ENCODE peak calls at places on chromosomes 5 and 9, in five cellular contexts. One of them, this sample, is unnamed.
A peak's percentile ranks its signal among the peaks of the same experiment; 100 is the strongest.

GRCh38 chr9:114309096-114309495 is 13.8 kb upstream of the ORM1 start:
- DNase-seq in body of pancreas: peak; percentile 7
- DNase-seq in astrocyte: no peak
- DNase-seq in mucosa of descending colon: no peak
- DNase-seq in choroid plexus epithelial cell: no peak
- DNase-seq in this sample: no peak

GRCh38 chr5:38465702-38466443 is 90.6 kb downstream of the LIFR start:
- DNase-seq in mucosa of descending colon: no peak
- DNase-seq in body of pancreas: no peak
- DNase-seq in choroid plexus epithelial cell: no peak
- DNase-seq in astrocyte: no peak
- DNase-seq in this sample: no peak

GRCh38 chr5:17185776-17186175 is 31.7 kb upstream of the BASP1 start:
- DNase-seq in choroid plexus epithelial cell: peak; percentile 97
- DNase-seq in mucosa of descending colon: no peak
- DNase-seq in body of pancreas: no peak
- DNase-seq in astrocyte: peak; percentile 92
- DNase-seq in this sample: no peak

GRCh38 chr9:6055213-6055612 is 39.8 kb upstream of the RANBP6 start:
- DNase-seq in choroid plexus epithelial cell: peak; percentile 98
- DNase-seq in body of pancreas: peak; percentile 53
- DNase-seq in mucosa of descending colon: no peak
- DNase-seq in astrocyte: peak; percentile 80
- DNase-seq in this sample: peak; percentile 77

GRCh38 chr9:841371-842209 is at the start of gene DMRT1:
- DNase-seq in mucosa of descending colon: no peak
- DNase-seq in body of pancreas: no peak
- DNase-seq in choroid plexus epithelial cell: no peak
- DNase-seq in astrocyte: no peak
- DNase-seq in this sample: no peak

GRCh38 chr5:72280655-72281069 is 39.4 kb downstream of the MRPS27 start:
- DNase-seq in body of pancreas: no peak
- DNase-seq in mucosa of descending colon: no peak
- DNase-seq in astrocyte: peak; percentile 43
- DNase-seq in choroid plexus epithelial cell: peak; percentile 85
- DNase-seq in this sample: no peak

GRCh38 chr5:158175664-158176507 is 316.9 kb upstream of the CLINT1 start:
- DNase-seq in body of pancreas: no peak
- DNase-seq in choroid plexus epithelial cell: no peak
- DNase-seq in astrocyte: no peak
- DNase-seq in mucosa of descending colon: peak; percentile 77
- DNase-seq in this sample: no peak

GRCh38 chr5:122076669-122077450 is 1.2 kb downstream of the LOX start:
- DNase-seq in body of pancreas: peak; percentile 73
- DNase-seq in astrocyte: peak; percentile 67
- DNase-seq in mucosa of descending colon: peak; percentile 83
- DNase-seq in choroid plexus epithelial cell: peak; percentile 90
- DNase-seq in this sample: no peak

GRCh38 chr5:126487596-126487995 is 64.4 kb downstream of the GRAMD2B start:
- DNase-seq in body of pancreas: no peak
- DNase-seq in mucosa of descending colon: no peak
- DNase-seq in astrocyte: no peak
- DNase-seq in choroid plexus epithelial cell: no peak
- DNase-seq in this sample: no peak
- TF ChIP-seq CTCF in body of pancreas: no peak
- TF ChIP-seq CTCF in mucosa of descending colon: no peak
- TF ChIP-seq CTCF in astrocyte: no peak
- TF ChIP-seq CTCF in choroid plexus epithelial cell: no peak
- TF ChIP-seq CTCF in this sample: no peak

GRCh38 chr5:133050500-133050899 is 1.3 kb upstream of the HSPA4 start:
- DNase-seq in choroid plexus epithelial cell: no peak
- DNase-seq in astrocyte: no peak
- DNase-seq in mucosa of descending colon: no peak
- DNase-seq in body of pancreas: no peak
- DNase-seq in this sample: peak; percentile 65

GRCh38 chr5:133048993-133049725 is 2.7 kb upstream of the HSPA4 start:
- DNase-seq in astrocyte: peak; percentile 48
- DNase-seq in choroid plexus epithelial cell: peak; percentile 57
- DNase-seq in body of pancreas: no peak
- DNase-seq in mucosa of descending colon: no peak
- DNase-seq in this sample: no peak

GRCh38 chr5:133051117-133051546 is 681 bp upstream of the HSPA4 start:
- DNase-seq in mucosa of descending colon: no peak
- DNase-seq in choroid plexus epithelial cell: no peak
- DNase-seq in astrocyte: no peak
- DNase-seq in body of pancreas: no peak
- DNase-seq in this sample: no peak

GRCh38 chr5:133051547-133052316 is at the start of gene HSPA4:
- DNase-seq in mucosa of descending colon: peak; percentile 97
- DNase-seq in body of pancreas: peak; percentile 99
- DNase-seq in choroid plexus epithelial cell: peak; percentile 99
- DNase-seq in astrocyte: peak; percentile 93
- DNase-seq in this sample: peak; percentile 100

GRCh38 chr5:133049726-133050048 is 2.1 kb upstream of the HSPA4 start:
- DNase-seq in astrocyte: no peak
- DNase-seq in mucosa of descending colon: no peak
- DNase-seq in body of pancreas: no peak
- DNase-seq in choroid plexus epithelial cell: no peak
- DNase-seq in this sample: no peak
- H3K4me3 ChIP-seq in astrocyte: no peak overlapping the region
- H3K4me3 ChIP-seq in mucosa of descending colon: no peak overlapping the region
- H3K4me3 ChIP-seq in body of pancreas: no peak overlapping the region
- H3K4me3 ChIP-seq in choroid plexus epithelial cell: no peak overlapping the region
- H3K4me3 ChIP-seq in this sample: no peak overlapping the region

GRCh38 chr9:71487046-71487445 is 281.3 kb downstream of the CEMIP2 start:
- DNase-seq in body of pancreas: no peak
- DNase-seq in mucosa of descending colon: no peak
- DNase-seq in astrocyte: no peak
- DNase-seq in choroid plexus epithelial cell: no peak
- DNase-seq in this sample: no peak
- TF ChIP-seq CTCF in body of pancreas: no peak
- TF ChIP-seq CTCF in mucosa of descending colon: no peak
- TF ChIP-seq CTCF in astrocyte: no peak
- TF ChIP-seq CTCF in choroid plexus epithelial cell: no peak
- TF ChIP-seq CTCF in this sample: no peak

GRCh38 chr9:134641173-134641985 is at the start of gene COL5A1:
- DNase-seq in choroid plexus epithelial cell: peak; percentile 94
- DNase-seq in astrocyte: peak; percentile 80
- DNase-seq in mucosa of descending colon: peak; percentile 80
- DNase-seq in body of pancreas: peak; percentile 71
- DNase-seq in this sample: no peak
- H3K4me3 ChIP-seq in choroid plexus epithelial cell: peak within 1 kb of the TSS; percentile 85
- H3K4me3 ChIP-seq in astrocyte: peak within 1 kb of the TSS; percentile 81
- H3K4me3 ChIP-seq in mucosa of descending colon: peak within 1 kb of the TSS; percentile 40
- H3K4me3 ChIP-seq in body of pancreas: no peak within 1 kb of the TSS
- H3K4me3 ChIP-seq in this sample: no peak within 1 kb of the TSS

DNA sequence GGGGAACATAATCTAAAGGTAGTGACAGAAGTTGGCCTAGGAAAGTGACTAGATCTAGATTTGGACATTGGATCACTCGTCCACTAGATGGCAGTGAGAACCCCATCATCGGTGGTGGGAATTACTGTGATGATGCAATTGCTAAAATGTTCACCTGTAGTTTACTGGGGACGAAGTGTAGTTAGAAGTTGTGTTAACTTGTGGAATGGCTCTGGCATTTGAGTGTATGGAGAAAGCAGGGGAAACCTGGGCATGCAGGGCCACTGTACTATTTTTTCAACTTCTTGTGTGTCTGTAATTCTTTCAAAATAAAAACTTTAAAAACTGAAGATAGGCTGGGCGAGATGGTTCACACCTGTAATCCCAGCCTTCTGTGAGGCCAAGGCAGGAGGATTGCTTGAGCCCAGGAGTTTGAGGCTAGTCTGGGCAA is 75.5 kb downstream of the PHAX start:
- DNase-seq in choroid plexus epithelial cell: peak; percentile 76
- DNase-seq in body of pancreas: peak; percentile 61
- DNase-seq in astrocyte: peak; percentile 35
- DNase-seq in mucosa of descending colon: no peak
- DNase-seq in this sample: peak; percentile 82
- TF ChIP-seq CTCF in choroid plexus epithelial cell: peak; percentile 87
- TF ChIP-seq CTCF in body of pancreas: peak; percentile 56
- TF ChIP-seq CTCF in astrocyte: peak; percentile 79
- TF ChIP-seq CTCF in mucosa of descending colon: peak; percentile 60
- TF ChIP-seq CTCF in this sample: peak; percentile 95

GRCh38 chr5:126780165-126780827 is 3.4 kb downstream of the LMNB1 start:
- DNase-seq in body of pancreas: peak; percentile 44
- DNase-seq in astrocyte: peak; percentile 55
- DNase-seq in mucosa of descending colon: no peak
- DNase-seq in choroid plexus epithelial cell: peak; percentile 89
- DNase-seq in this sample: peak; percentile 74
- H3K4me3 ChIP-seq in body of pancreas: no peak overlapping the region
- H3K4me3 ChIP-seq in astrocyte: no peak overlapping the region
- H3K4me3 ChIP-seq in mucosa of descending colon: no peak overlapping the region
- H3K4me3 ChIP-seq in choroid plexus epithelial cell: peak overlapping the region; percentile 23
- H3K4me3 ChIP-seq in this sample: peak overlapping the region; percentile 96